ENCODE peak calls at places on chromosomes 16 and 17, in six cellular contexts. G, X, R, B, Q and H are unnamed samples.

GRCh38 chr17:60155427-60155814 is 5.6 kb downstream of the CA4 start:
- DNase-seq in G (no peak), X (no peak), R (no peak), B (no peak), Q (no peak), H (no peak)

GRCh38 chr16:69567031-69567680 is 1.4 kb downstream of the NFAT5 start:
- DNase-seq in G (no peak), X (no peak), R (peak; percentile 41), B (no peak), Q (no peak), H (no peak)

GRCh38 chr16:53094013-53094630 is 39.3 kb downstream of the CHD9 start:
- DNase-seq in G (peak; percentile 68), X (peak; percentile 89), R (peak; percentile 70), B (peak; percentile 49), Q (no peak), H (peak; percentile 75)

GRCh38 chr16:49560018-49560830 is 186.6 kb downstream of the C16orf78 start:
- DNase-seq in G (no peak), X (no peak), R (no peak), B (no peak), Q (no peak), H (no peak)

GRCh38 chr17:2107506-2107905 is 52.6 kb downstream of the HIC1 start:
- DNase-seq in G (no peak), X (no peak), R (no peak), B (no peak), Q (peak; percentile 54), H (no peak)

GRCh38 chr17:76690596-76691280 is 20.0 kb downstream of the MXRA7 start:
- DNase-seq in G (no peak), X (no peak), R (no peak), B (no peak), Q (no peak), H (no peak)

GRCh38 chr16:27965801-27966200 is 97.7 kb downstream of the GSG1L start:
- DNase-seq in G (no peak), X (peak; percentile 21), R (no peak), B (no peak), Q (no peak), H (no peak)

GRCh38 chr16:22670044-22670536 is 143.9 kb upstream of the HS3ST2 start:
- DNase-seq in G (no peak), X (no peak), R (no peak), B (no peak), Q (no peak), H (no peak)

GRCh38 chr16:15477802-15478201 is 43.4 kb downstream of the BMERB1 start:
- DNase-seq in G (no peak), X (no peak), R (no peak), B (no peak), Q (no peak), H (no peak)

GRCh38 chr16:74984194-74984669 is 691 bp downstream of the WDR59 start:
- DNase-seq in G (no peak), X (no peak), R (no peak), B (peak; percentile 51), Q (no peak), H (no peak)

GRCh38 chr17:45722161-45722560 is 62.0 kb upstream of the CRHR1 start:
- DNase-seq in G (no peak), X (no peak), R (peak; percentile 15), B (no peak), Q (no peak), H (no peak)

GRCh38 chr17:79934653-79934970 is 95.4 kb upstream of the CBX4 start:
- DNase-seq in G (no peak), X (no peak), R (no peak), B (no peak), Q (no peak), H (no peak)

GRCh38 chr16:50800074-50800473 is 58.2 kb downstream of the CYLD start:
- DNase-seq in G (no peak), X (no peak), R (no peak), B (no peak), Q (no peak), H (no peak)

GRCh38 chr16:19859603-19860002 is 25.0 kb downstream of the GPRC5B start:
- DNase-seq in G (no peak), X (no peak), R (no peak), B (no peak), Q (no peak), H (no peak)

GRCh38 chr17:31389673-31390381 is 1.6 kb upstream of the RAB11FIP4 start:
- DNase-seq in G (no peak), X (no peak), R (no peak), B (no peak), Q (no peak), H (no peak)

GRCh38 chr17:34998205-34998604 is 17.9 kb downstream of the LIG3 start:
- DNase-seq in G (peak; percentile 72), X (peak; percentile 77), R (peak; percentile 63), B (peak; percentile 74), Q (peak; percentile 28), H (peak; percentile 93)

GRCh38 chr16:47711809-47712208 is 250.7 kb downstream of the PHKB start:
- DNase-seq in G (no peak), X (no peak), R (no peak), B (no peak), Q (no peak), H (no peak)

GRCh38 chr16:8892101-8892575 is 10.0 kb downstream of the LITAFD start:
- DNase-seq in G (no peak), X (peak; percentile 39), R (no peak), B (no peak), Q (peak; percentile 13), H (no peak)

GRCh38 chr16:80527297-80527696 is 13.5 kb upstream of the DYNLRB2 start:
- DNase-seq in G (no peak), X (no peak), R (peak; percentile 11), B (peak; percentile 25), Q (no peak), H (no peak)

GRCh38 chr16:85752511-85753420 is 1.9 kb upstream of the C16orf74 start:
- DNase-seq in G (peak; percentile 30), X (no peak), R (no peak), B (no peak), Q (no peak), H (no peak)

GRCh38 chr17:44794699-44795413 is 35.2 kb downstream of the GJC1 start:
- DNase-seq in G (no peak), X (peak; percentile 38), R (no peak), B (no peak), Q (no peak), H (no peak)

GRCh38 chr17:79837888-79838540 is 1.2 kb downstream of the CBX4 start:
- DNase-seq in G (no peak), X (no peak), R (no peak), B (peak; percentile 61), Q (no peak), H (no peak)

GRCh38 chr17:63978266-63979200 is 5.8 kb upstream of the SCN4A start:
- DNase-seq in G (no peak), X (no peak), R (no peak), B (no peak), Q (no peak), H (no peak)
- H3K4me1 ChIP-seq in G (peaks cover 75% of the 10 kb centered on the region), X (peaks cover 14% of the 10 kb centered on the region), R (peaks cover 20% of the 10 kb centered on the region), B (no peaks in the 10 kb centered on the region), Q (no peaks in the 10 kb centered on the region), H (peaks cover 3% of the 10 kb centered on the region)

DNA sequence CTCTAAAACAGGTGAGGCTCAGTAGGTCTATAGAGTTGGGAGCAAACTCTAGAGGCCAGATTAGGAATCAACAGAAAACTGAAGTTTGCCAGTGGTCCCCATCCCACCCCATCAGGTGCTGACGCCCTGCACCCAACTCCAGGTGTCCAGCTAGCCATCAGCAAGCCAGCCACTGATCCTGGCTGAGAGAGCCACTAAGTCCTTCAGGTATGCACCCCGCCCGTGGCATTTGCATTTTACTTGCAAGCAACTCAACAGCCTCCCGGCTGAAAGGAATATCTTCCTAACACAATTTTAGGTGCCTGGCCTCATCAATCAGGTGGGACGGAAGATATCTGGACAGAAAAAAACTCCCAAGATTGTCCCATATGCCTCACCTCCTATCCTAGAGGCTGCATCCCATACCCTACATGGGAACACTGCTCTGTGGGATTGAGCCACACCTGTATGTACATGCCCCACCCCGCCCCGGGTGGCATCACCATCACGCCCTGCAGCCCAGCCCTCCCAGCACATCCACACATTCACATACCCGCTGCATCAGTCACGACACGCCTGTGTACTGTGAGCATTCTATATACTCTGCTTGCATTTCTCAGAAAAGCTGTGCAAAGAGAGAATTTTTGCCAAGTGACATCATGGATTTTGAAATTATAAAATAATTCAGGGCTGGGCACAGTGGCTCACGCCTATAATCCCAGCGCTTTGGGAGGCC is 8.3 kb downstream of the OTOP3 start:
- DNase-seq in G (no peak), X (no peak), R (peak; percentile 77), B (no peak), Q (no peak), H (no peak)
- H3K27me3 ChIP-seq in G (peaks cover 91% of the 10 kb centered on the region), X (peaks cover 38% of the 10 kb centered on the region), R (no peaks in the 10 kb centered on the region), B (no peaks in the 10 kb centered on the region), Q (no peaks in the 10 kb centered on the region), H (peaks cover 2% of the 10 kb centered on the region)

GRCh38 chr17:4854181-4854681 is 21.1 kb downstream of the MINK1 start:
- DNase-seq in G (no peak), X (no peak), R (no peak), B (no peak), Q (no peak), H (no peak)

GRCh38 chr17:4858068-4858879 is 25.1 kb downstream of the MINK1 start:
- DNase-seq in G (no peak), X (no peak), R (no peak), B (no peak), Q (no peak), H (no peak)

GRCh38 chr17:4858880-4859260 is 25.7 kb downstream of the MINK1 start:
- DNase-seq in G (peak; percentile 63), X (peak; percentile 73), R (peak; percentile 84), B (no peak), Q (no peak), H (peak; percentile 46)

GRCh38 chr17:4856271-4856936 is 23.3 kb downstream of the MINK1 start:
- DNase-seq in G (no peak), X (no peak), R (no peak), B (no peak), Q (no peak), H (no peak)

DNA sequence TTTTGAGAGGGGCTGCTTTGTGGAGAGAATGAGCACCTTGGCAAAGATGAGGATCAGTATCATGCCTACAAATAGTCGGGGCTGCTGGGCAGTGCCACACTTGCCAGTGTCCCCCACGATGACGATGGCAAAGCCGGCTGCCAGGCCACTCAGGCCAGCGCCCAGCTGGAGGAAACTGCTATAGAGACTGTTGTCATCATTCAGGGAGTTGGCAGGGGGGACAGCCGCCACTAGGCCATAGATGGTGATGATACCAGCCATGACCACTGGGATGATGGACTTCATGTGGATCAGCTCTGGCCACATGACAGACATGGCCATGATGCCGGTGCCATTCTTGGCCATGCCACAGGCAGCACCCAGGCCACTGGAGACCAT is 23.8 kb downstream of the MINK1 start:
- DNase-seq in G (no peak), X (no peak), R (no peak), B (no peak), Q (no peak), H (no peak)
- H3K4me3 ChIP-seq in G (no peak overlapping the region), X (no peak overlapping the region), R (no peak overlapping the region), B (no peak overlapping the region), Q (no peak overlapping the region), H (no peak overlapping the region)

GRCh38 chr17:65172511-65173136 is 35.5 kb downstream of the RGS9 start:
- DNase-seq in G (no peak), X (no peak), R (no peak), B (no peak), Q (no peak), H (no peak)

GRCh38 chr17:65169691-65170090 is 32.5 kb downstream of the RGS9 start:
- DNase-seq in G (no peak), X (no peak), R (no peak), B (no peak), Q (no peak), H (no peak)

GRCh38 chr17:65170839-65171238 is 33.7 kb downstream of the RGS9 start:
- DNase-seq in G (peak; percentile 30), X (peak; percentile 71), R (no peak), B (no peak), Q (no peak), H (peak; percentile 48)

GRCh38 chr17:65173284-65173793 is 36.2 kb downstream of the RGS9 start:
- DNase-seq in G (no peak), X (no peak), R (peak; percentile 23), B (peak; percentile 80), Q (no peak), H (no peak)

GRCh38 chr17:65171753-65172152 is 34.6 kb downstream of the RGS9 start:
- DNase-seq in G (no peak), X (no peak), R (no peak), B (no peak), Q (no peak), H (no peak)
- H3K4me1 ChIP-seq in G (peaks cover 13% of the 10 kb centered on the region), X (peaks cover 17% of the 10 kb centered on the region), R (no peaks in the 10 kb centered on the region), B (peaks cover 18% of the 10 kb centered on the region), Q (no peaks in the 10 kb centered on the region), H (peaks cover 4% of the 10 kb centered on the region)